ENCODE peak calls at places on chromosomes 12 and 14, in eight cellular contexts. O is fibroblast of pulmonary artery, Y is pancreas, R is lower leg skin, Q is GM13977, W is foreskin fibroblast, E is esophagus squamous epithelium, K is HFF-Myc. D is an unnamed sample.

GRCh38 chr12:63306476-63306875 is 155.5 kb upstream of the AVPR1A start:
- DNase-seq in E (no peak), Q (no peak), K (no peak), O (no peak), Y (no peak), R (no peak), W (no peak), D (no peak)

GRCh38 chr12:90261283-90261682 is 552.6 kb upstream of the ATP2B1 start:
- DNase-seq in W (no peak), O (no peak), Y (no peak), R (no peak), Q (no peak), K (no peak), E (no peak), D (no peak)

GRCh38 chr12:124871297-124871696 is 7.6 kb upstream of the SCARB1 start:
- DNase-seq in W (no peak), R (no peak), E (no peak), Y (no peak), O (no peak), K (no peak), Q (no peak), D (no peak)

GRCh38 chr14:54693761-54694160 is 126.8 kb downstream of the SAMD4A start:
- DNase-seq in E (no peak), R (no peak), K (no peak), Y (no peak), Q (no peak), O (no peak), W (no peak), D (no peak)

GRCh38 chr14:93109572-93110481 is 5.9 kb downstream of the ITPK1 start:
- DNase-seq in O (no peak), E (no peak), Y (no peak), K (no peak), R (no peak), Q (no peak), W (no peak), D (no peak)

GRCh38 chr14:35416108-35416750 is 11.7 kb upstream of the NFKBIA start:
- DNase-seq in E (no peak), O (no peak), W (no peak), R (no peak), K (no peak), Q (no peak), Y (no peak), D (no peak)

GRCh38 chr12:62604856-62605255 is 138.2 kb downstream of the MON2 start:
- DNase-seq in W (no peak), O (peak), Y (no peak), K (no peak), E (no peak), Q (no peak), R (no peak), D (no peak)

GRCh38 chr12:39395866-39396265 is 47.1 kb downstream of the KIF21A start:
- DNase-seq in W (no peak), R (no peak), O (no peak), E (no peak), K (no peak), Q (no peak), Y (no peak), D (no peak)

GRCh38 chr14:55744321-55744720 is 164.3 kb downstream of the KTN1 start:
- DNase-seq in R (no peak), Y (no peak), Q (no peak), E (no peak), K (no peak), O (no peak), W (no peak), D (no peak)

GRCh38 chr12:130449291-130449690 is 111.6 kb downstream of the PIWIL1 start:
- DNase-seq in K (no peak), R (no peak), E (no peak), Q (no peak), Y (no peak), O (no peak), W (no peak), D (no peak)

GRCh38 chr14:20179218-20179617 is 11.5 kb upstream of the OR11G2 start:
- DNase-seq in O (no peak), K (no peak), W (no peak), R (peak), Y (no peak), Q (no peak), E (no peak), D (no peak)

GRCh38 chr14:20179880-20180279 is 10.8 kb upstream of the OR11G2 start:
- DNase-seq in O (no peak), R (no peak), E (no peak), Q (no peak), W (no peak), Y (no peak), K (no peak), D (no peak)

GRCh38 chr14:20176330-20176729 is 14.4 kb upstream of the OR11G2 start:
- DNase-seq in Y (no peak), O (no peak), Q (no peak), K (no peak), R (no peak), E (no peak), W (no peak), D (no peak)

GRCh38 chr14:20177433-20177974 is 13.2 kb upstream of the OR11G2 start:
- DNase-seq in W (no peak), K (no peak), E (no peak), Y (peak), R (no peak), Q (no peak), O (no peak), D (no peak)
- TF ChIP-seq CTCF in W (no peak), K (no peak), E (no peak), Y (no peak), R (no peak), Q (no peak), O (no peak), D (no peak)

DNA sequence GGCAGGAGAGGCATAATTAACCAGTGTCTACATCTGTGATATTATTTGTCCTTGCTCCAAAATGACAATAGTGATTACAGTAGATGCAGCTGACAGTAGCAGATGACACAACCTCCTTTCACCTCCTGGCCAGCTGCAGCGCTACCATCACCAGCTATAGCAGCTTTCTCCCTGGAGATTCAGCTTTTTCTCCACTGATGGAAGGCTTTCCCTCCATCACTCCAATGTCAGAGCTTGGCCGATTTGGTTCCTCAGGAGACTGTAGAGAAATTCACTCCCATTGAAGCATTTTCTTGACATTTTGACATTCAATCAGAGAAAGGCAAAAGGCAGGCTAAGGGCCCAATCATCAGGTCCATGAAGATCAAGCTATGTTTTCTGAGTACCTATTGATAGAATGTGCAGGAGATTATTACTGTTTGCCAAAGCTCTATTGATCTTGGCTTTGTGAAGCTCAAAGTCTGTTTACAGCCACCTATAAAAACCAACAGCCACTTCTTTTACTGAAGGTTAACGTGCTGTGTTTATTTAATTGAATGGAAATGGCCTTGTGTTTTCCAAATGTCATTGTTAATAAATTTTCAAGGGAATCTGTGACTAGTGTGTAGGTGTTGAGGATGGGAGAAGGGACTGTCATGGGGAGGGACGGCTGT is 785.1 kb downstream of the DIO2 start:
- DNase-seq in K (no peak), E (no peak), W (no peak), Q (no peak), O (no peak), R (no peak), Y (no peak), D (no peak)
- TF ChIP-seq CTCF in K (no peak), E (no peak), W (no peak), Q (no peak), O (no peak), R (no peak), Y (no peak), D (no peak)

DNA sequence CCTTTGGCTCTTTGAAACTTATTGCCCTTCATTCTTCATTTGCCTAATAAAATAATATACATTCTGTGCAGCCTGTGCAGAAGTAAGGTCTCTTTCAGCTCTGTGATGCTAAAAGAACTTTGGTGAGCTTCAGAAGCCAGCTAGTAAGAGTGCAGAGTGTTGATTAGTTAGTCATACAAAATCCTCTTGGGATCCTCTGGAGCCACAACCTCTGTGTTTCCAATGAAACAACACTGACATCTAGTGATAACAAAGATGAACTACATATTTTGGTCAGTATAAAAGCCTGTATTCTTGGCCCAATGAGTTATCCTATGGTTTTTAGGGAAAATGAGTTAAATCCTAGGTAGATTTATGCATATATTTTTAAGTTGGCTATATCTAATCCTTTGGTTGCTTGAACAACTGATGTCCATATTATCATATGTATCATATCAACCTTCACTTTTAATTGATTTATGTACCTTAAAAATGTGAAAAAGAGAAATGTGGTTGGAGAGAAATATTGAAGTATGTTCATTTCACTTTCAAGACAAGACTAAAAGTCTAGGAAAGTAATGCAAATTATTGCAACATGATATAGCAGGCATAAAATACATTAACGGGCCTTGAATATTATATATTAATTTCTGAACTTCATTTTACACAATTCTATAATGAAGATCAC is 158.4 kb downstream of the KLHL28 start:
- DNase-seq in Q (peak), K (peak), R (no peak), E (no peak), O (peak), W (peak), Y (no peak), D (peak)
- TF ChIP-seq CTCF in Q (peak), K (peak), R (no peak), E (peak), O (peak), W (peak), Y (peak), D (peak)

DNA sequence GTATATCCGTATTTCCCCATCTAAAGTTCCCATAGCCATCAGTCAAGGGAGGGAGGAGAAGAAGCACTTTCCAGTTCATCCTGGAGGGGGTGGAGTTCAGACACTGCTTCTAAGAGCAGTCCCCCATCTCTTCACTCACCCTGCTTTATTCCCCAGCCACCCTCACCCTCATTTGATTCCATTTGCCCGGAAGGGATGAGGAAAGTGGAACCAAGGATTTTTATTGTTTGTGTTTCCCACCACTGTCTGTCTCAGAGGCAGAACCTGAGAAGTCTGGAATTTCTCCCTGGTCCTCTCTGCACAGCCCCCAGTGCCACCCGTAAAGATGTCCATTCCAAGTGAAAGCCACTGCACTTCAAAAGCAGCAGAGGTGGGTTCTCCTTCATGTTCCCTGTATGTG is 134.2 kb upstream of the HIF1A start:
- DNase-seq in K (no peak), O (peak), R (no peak), W (no peak), Q (no peak), Y (no peak), E (no peak), D (no peak)
- TF ChIP-seq CTCF in K (peak), O (peak), R (no peak), W (peak), Q (no peak), Y (no peak), E (no peak), D (no peak)